ENCODE peak calls at places on chromosome 9, in four cellular contexts. Z, M, W and Y are unnamed samples.
A peak's percentile ranks its signal among the peaks of the same experiment; 100 is the strongest.

GRCh38 chr9:93267681-93268505 is 84.0 kb downstream of the WNK2 start:
- DNase-seq in M (no peak), Z (no peak), W (no peak), Y (peak; percentile 45)

GRCh38 chr9:69295872-69296562 is 29.0 kb upstream of the ENTREP1 start:
- DNase-seq in M (no peak), Z (peak; percentile 67), W (no peak), Y (peak; percentile 16)

GRCh38 chr9:84966876-84967830 is 297.6 kb downstream of the NTRK2 start:
- DNase-seq in Z (no peak), W (no peak), M (no peak), Y (no peak)

GRCh38 chr9:70441622-70442021 is 27.2 kb upstream of the KLF9 start:
- DNase-seq in M (no peak), W (no peak), Z (no peak), Y (no peak)

GRCh38 chr9:72362680-72363139 is 2.3 kb downstream of the ZFAND5 start:
- DNase-seq in W (peak; percentile 76), M (peak; percentile 21), Z (peak; percentile 82), Y (peak; percentile 80)

GRCh38 chr9:93612796-93613154 is 36.4 kb downstream of the PHF2 start:
- DNase-seq in M (no peak), W (no peak), Z (no peak), Y (peak; percentile 26)

GRCh38 chr9:68914751-68915150 is 99.2 kb downstream of the PRKACG start:
- DNase-seq in W (no peak), M (no peak), Z (no peak), Y (no peak)

GRCh38 chr9:37964740-37965081 is 60.8 kb upstream of the SLC25A51 start:
- DNase-seq in Z (no peak), M (no peak), W (no peak), Y (no peak)

GRCh38 chr9:112179816-112180215 is 4.7 kb upstream of the SUSD1 start:
- DNase-seq in Z (no peak), W (peak; percentile 58), M (no peak), Y (no peak)

GRCh38 chr9:112404367-112404979 is 24.6 kb downstream of the HSDL2 start:
- DNase-seq in Z (no peak), M (no peak), W (peak; percentile 57), Y (no peak)

GRCh38 chr9:134493471-134494272 is 147.9 kb upstream of the COL5A1 start:
- DNase-seq in M (no peak), Z (no peak), W (no peak), Y (no peak)

GRCh38 chr9:3962467-3962866 is 337.4 kb downstream of the GLIS3 start:
- DNase-seq in W (peak; percentile 57), M (no peak), Z (no peak), Y (no peak)

GRCh38 chr9:85858351-85858750 is 82.6 kb upstream of the NAA35 start:
- DNase-seq in Z (no peak), M (no peak), W (no peak), Y (no peak)

GRCh38 chr9:75064307-75065025 is 23.5 kb downstream of the NMRK1 start:
- DNase-seq in M (no peak), W (peak; percentile 62), Z (no peak), Y (no peak)

GRCh38 chr9:16266648-16267276 is 603.7 kb downstream of the BNC2 start:
- DNase-seq in W (no peak), M (no peak), Z (no peak), Y (no peak)

GRCh38 chr9:118882674-118883073 is 486.6 kb downstream of the BRINP1 start:
- DNase-seq in W (peak; percentile 86), M (no peak), Z (no peak), Y (no peak)

GRCh38 chr9:94612071-94612470 is 18.4 kb upstream of the FBP2 start:
- DNase-seq in Z (no peak), M (no peak), W (no peak), Y (no peak)

GRCh38 chr9:123316053-123316718 is 39.8 kb upstream of the CRB2 start:
- DNase-seq in M (no peak), W (no peak), Z (no peak), Y (no peak)

GRCh38 chr9:34954225-34954624 is 3.9 kb upstream of the PHF24 start:
- DNase-seq in M (no peak), W (no peak), Z (no peak), Y (no peak)

GRCh38 chr9:114446036-114446435 is 58.3 kb upstream of the AKNA start:
- DNase-seq in Z (no peak), M (no peak), W (peak; percentile 70), Y (no peak)

GRCh38 chr9:117936185-117936758 is 232.1 kb downstream of the TLR4 start:
- DNase-seq in Z (no peak), M (no peak), W (no peak), Y (no peak)

GRCh38 chr9:463455-464125 is 248.9 kb downstream of the DOCK8 start:
- DNase-seq in W (no peak), Z (no peak), M (no peak), Y (no peak)

GRCh38 chr9:91176426-91176825 is 185.3 kb downstream of the AUH start:
- DNase-seq in Z (no peak), M (no peak), W (no peak), Y (no peak)

GRCh38 chr9:109020982-109021511 is 7.7 kb upstream of the CTNNAL1 start:
- DNase-seq in M (no peak), Z (no peak), W (no peak), Y (no peak)

GRCh38 chr9:90365646-90366045 is 277.0 kb downstream of the DIRAS2 start:
- DNase-seq in W (no peak), M (no peak), Z (no peak), Y (no peak)

GRCh38 chr9:127130235-127130634 is 7.8 kb upstream of the ANGPTL2 start:
- DNase-seq in Z (no peak), M (no peak), W (no peak), Y (no peak)
- H3K4me1 ChIP-seq in Z (peaks cover 78% of the 10 kb centered on the region), M (no peaks in the 10 kb centered on the region), W (peaks cover 59% of the 10 kb centered on the region), Y (peaks cover 63% of the 10 kb centered on the region)

GRCh38 chr9:120876842-120877240 is at the start of gene PHF19:
- DNase-seq in W (peak; percentile 37), M (peak; percentile 27), Z (peak; percentile 33), Y (peak; percentile 46)

GRCh38 chr9:120878188-120879130 is 1.5 kb upstream of the PHF19 start:
- DNase-seq in Z (no peak), W (no peak), M (no peak), Y (no peak)

GRCh38 chr9:120875643-120875953 is 1.4 kb downstream of the PHF19 start:
- DNase-seq in M (no peak), W (no peak), Z (no peak), Y (no peak)

GRCh38 chr9:120875954-120876841 is 790 bp downstream of the PHF19 start:
- DNase-seq in W (peak; percentile 88), M (peak; percentile 80), Z (peak; percentile 82), Y (peak; percentile 85)

GRCh38 chr9:120877276-120878034 is 467 bp upstream of the PHF19 start:
- DNase-seq in M (peak; percentile 63), Z (peak; percentile 59), W (peak; percentile 55), Y (peak; percentile 82)
- H3K27ac ChIP-seq in M (peak overlapping the region; percentile 94), Z (peak overlapping the region; percentile 76), W (peak overlapping the region; percentile 88), Y (peak overlapping the region; percentile 76)

DNA sequence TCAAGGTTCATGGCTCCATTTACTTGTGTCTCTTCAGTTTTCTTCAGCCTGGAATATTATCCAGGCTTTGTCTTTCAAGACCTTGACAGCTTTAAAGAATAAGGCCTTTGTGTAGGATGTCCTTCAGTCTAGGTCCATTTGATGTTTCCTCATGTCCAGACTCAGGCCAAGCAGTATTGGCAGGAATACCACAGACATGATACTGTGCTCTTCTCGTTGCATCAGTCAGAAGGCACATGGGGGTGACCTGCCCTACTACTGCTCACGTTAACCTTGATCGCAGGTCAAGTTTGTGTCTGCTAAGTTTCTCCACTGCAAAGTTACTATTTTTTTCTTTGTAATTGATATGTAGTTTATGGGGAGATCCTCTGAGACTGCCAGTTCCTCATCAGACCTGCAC is 88.2 kb downstream of the ERCC6L2 start:
- DNase-seq in W (no peak), M (no peak), Z (no peak), Y (no peak)
- H3K4me1 ChIP-seq in W (no peaks in the 10 kb centered on the region), M (no peaks in the 10 kb centered on the region), Z (peaks cover 13% of the 10 kb centered on the region), Y (no peaks in the 10 kb centered on the region)

DNA sequence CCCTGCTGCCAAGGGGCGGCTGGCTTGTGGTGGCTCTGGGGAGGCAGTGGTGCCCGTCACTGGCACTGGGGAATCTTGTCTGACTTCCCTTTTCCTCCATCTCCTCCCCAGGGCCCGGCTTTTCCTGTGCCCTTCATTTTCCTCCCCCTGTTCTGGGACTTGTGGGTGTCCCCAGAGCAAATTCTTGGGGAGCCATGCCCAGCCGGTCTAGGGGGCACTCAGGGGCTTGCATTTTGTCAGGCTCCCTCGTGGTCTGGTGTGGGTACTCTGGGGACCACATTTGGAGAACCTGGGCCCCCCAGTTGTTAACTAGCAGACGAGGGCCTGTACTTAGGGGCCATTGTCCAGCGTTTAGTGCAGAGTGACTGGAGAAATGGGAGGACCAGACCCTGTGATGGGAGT is 105.2 kb upstream of the IER5L start:
- DNase-seq in W (no peak), M (no peak), Z (no peak), Y (no peak)
- H3K27ac ChIP-seq in W (no peak overlapping the region), M (no peak overlapping the region), Z (peak overlapping the region; percentile 50), Y (no peak overlapping the region)

DNA sequence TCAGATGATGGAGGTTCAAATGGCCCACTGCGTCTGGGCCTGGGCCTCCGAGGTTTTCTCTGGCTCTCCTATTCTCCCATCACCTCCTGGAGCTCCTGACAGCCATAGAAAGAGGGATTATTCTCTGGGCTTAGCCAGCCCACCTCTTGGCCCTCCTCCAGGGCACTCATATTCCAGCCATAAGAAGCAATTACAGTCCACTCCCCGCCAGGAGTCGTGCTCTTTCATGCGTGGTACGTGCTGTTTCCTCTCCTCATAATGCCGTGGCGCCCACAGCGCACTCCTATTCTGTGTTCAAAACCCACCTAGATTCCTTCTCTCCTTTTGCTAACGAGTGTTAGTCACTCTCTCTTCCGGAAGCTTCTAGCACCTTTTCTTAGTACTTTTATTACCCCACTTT is 240.8 kb upstream of the ZNF462 start:
- DNase-seq in M (no peak), Z (no peak), W (no peak), Y (no peak)
- H3K4me1 ChIP-seq in M (no peaks in the 10 kb centered on the region), Z (peaks cover 10% of the 10 kb centered on the region), W (no peaks in the 10 kb centered on the region), Y (peaks cover 3% of the 10 kb centered on the region)

GRCh38 chr9:101484046-101484445 is 48.5 kb upstream of the ALDOB start:
- DNase-seq in W (no peak), Z (no peak), M (no peak), Y (no peak)

GRCh38 chr9:101485873-101486692 is 47.6 kb upstream of the RNF20 start:
- DNase-seq in Z (peak; percentile 26), M (no peak), W (peak; percentile 46), Y (peak; percentile 21)

GRCh38 chr9:101487443-101487855 is 46.2 kb upstream of the RNF20 start:
- DNase-seq in Z (no peak), W (no peak), M (no peak), Y (no peak)

GRCh38 chr9:101481296-101481695 is 45.7 kb upstream of the ALDOB start:
- DNase-seq in W (no peak), Z (no peak), M (no peak), Y (no peak)

DNA sequence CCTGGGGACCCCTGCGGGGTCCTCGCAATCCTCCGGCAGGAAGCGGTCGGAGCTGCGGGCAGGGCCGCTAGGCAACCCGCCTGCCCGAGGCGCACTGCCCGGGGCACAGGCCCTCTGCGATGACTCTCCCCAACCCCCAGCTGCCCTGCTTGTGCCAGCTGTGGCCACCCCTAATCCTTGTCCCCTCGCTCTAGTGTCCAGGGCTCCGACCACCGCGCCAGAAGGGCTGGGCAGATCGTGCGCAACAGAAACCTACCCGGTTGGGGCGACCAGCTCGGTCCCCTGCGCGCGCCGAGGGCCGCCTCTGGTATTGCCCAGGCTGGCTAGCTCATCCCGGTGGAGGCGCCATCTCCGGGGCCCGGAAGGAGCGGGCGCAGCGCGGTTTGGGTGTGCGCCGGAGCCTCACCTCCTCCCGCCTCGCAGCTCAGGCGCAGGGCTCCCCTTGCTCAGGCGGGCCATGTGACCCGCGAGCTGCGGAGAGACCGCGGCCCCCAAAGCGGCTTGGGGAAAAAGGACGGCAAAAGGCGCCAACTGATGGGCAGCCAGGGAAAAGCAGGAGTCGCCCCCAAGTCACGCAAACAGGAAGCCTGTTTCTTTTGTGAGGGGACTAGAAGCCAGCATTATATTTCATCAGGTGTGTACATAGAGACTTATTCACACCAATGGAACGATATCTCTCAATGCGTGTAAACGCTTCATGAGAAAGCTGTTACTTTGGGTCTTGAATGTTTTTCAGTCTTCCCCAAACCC is 46.8 kb upstream of the RNF20 start:
- DNase-seq in M (no peak), W (peak; percentile 69), Z (peak; percentile 36), Y (peak; percentile 39)
- H3K27ac ChIP-seq in M (no peak overlapping the region), W (no peak overlapping the region), Z (peak overlapping the region; percentile 87), Y (peak overlapping the region; percentile 74)